ENCODE peak calls at places on chromosomes 16 and 17, in six cellular contexts. Y, I, R, W, E and Z are unnamed samples.

GRCh38 chr17:31321481-31321880 is at the start of gene EVI2A:
- DNase-seq in Y (peak; percentile 42), I (no peak), R (peak; percentile 53), W (no peak), E (peak; percentile 16), Z (peak; percentile 68)

GRCh38 chr16:50516401-50516800 is 31.8 kb upstream of the NKD1 start:
- DNase-seq in Y (no peak), I (no peak), R (no peak), W (no peak), E (no peak), Z (no peak)

GRCh38 chr17:50950002-50950877 is 84.1 kb upstream of the TOB1 start:
- DNase-seq in Y (peak; percentile 81), I (peak; percentile 48), R (no peak), W (peak; percentile 94), E (peak; percentile 77), Z (peak; percentile 66)

GRCh38 chr17:72297326-72298115 is 176.7 kb downstream of the SOX9 start:
- DNase-seq in Y (no peak), I (no peak), R (no peak), W (no peak), E (peak; percentile 14), Z (no peak)

GRCh38 chr17:2911035-2911754 is 115.0 kb downstream of the RAP1GAP2 start:
- DNase-seq in Y (no peak), I (peak; percentile 88), R (no peak), W (no peak), E (no peak), Z (no peak)

GRCh38 chr17:8360751-8361150 is 15.8 kb downstream of the KRABD2 start:
- DNase-seq in Y (no peak), I (no peak), R (no peak), W (no peak), E (no peak), Z (no peak)

GRCh38 chr17:5580367-5580766 is 3.9 kb downstream of the NLRP1 start:
- DNase-seq in Y (no peak), I (no peak), R (no peak), W (no peak), E (no peak), Z (no peak)

GRCh38 chr16:2897110-2897509 is 14.1 kb downstream of the FLYWCH2 start:
- DNase-seq in Y (no peak), I (no peak), R (no peak), W (no peak), E (no peak), Z (no peak)

GRCh38 chr17:41777579-41778188 is 8.8 kb downstream of the JUP start:
- DNase-seq in Y (peak; percentile 67), I (peak; percentile 60), R (no peak), W (peak; percentile 88), E (peak; percentile 89), Z (no peak)

GRCh38 chr17:38578229-38578628 is 27.5 kb downstream of the SRCIN1 start:
- DNase-seq in Y (no peak), I (no peak), R (no peak), W (no peak), E (no peak), Z (no peak)

GRCh38 chr17:20935740-20936139 is 107.1 kb downstream of the USP22 start:
- DNase-seq in Y (no peak), I (no peak), R (no peak), W (no peak), E (no peak), Z (no peak)

GRCh38 chr17:5793899-5794298 is 209.6 kb upstream of the NLRP1 start:
- DNase-seq in Y (no peak), I (peak; percentile 52), R (no peak), W (no peak), E (no peak), Z (peak; percentile 30)

GRCh38 chr17:41496803-41497484 is 7.2 kb upstream of the KRT36 start:
- DNase-seq in Y (peak; percentile 84), I (peak; percentile 47), R (peak; percentile 34), W (peak; percentile 55), E (peak; percentile 61), Z (peak; percentile 87)

GRCh38 chr17:21072623-21073278 is 29.9 kb upstream of the USP22 start:
- DNase-seq in Y (no peak), I (peak; percentile 81), R (no peak), W (no peak), E (no peak), Z (no peak)

GRCh38 chr17:77829871-77830799 is 128.4 kb upstream of the TNRC6C start:
- DNase-seq in Y (no peak), I (no peak), R (no peak), W (no peak), E (peak; percentile 86), Z (no peak)

GRCh38 chr17:82917656-82918345 is 78.0 kb upstream of the ZNF750 start:
- DNase-seq in Y (no peak), I (no peak), R (no peak), W (no peak), E (no peak), Z (no peak)

GRCh38 chr16:3026003-3026378 is 2.2 kb downstream of the THOC6 start:
- DNase-seq in Y (no peak), I (no peak), R (no peak), W (no peak), E (no peak), Z (no peak)

GRCh38 chr17:21170829-21171228 is 43.1 kb downstream of the TMEM11 start:
- DNase-seq in Y (no peak), I (no peak), R (no peak), W (peak; percentile 31), E (no peak), Z (no peak)

GRCh38 chr16:67164599-67165061 is at the start of gene HSF4:
- DNase-seq in Y (peak; percentile 79), I (no peak), R (no peak), W (peak; percentile 87), E (no peak), Z (no peak)

GRCh38 chr17:81567191-81567590 is 15.0 kb upstream of the FAAP100 start:
- DNase-seq in Y (no peak), I (no peak), R (no peak), W (no peak), E (no peak), Z (no peak)

GRCh38 chr17:45106101-45106500 is 26.2 kb downstream of the PLCD3 start:
- DNase-seq in Y (no peak), I (no peak), R (no peak), W (no peak), E (no peak), Z (no peak)

GRCh38 chr16:87621976-87622713 is 19.8 kb downstream of the JPH3 start:
- DNase-seq in Y (no peak), I (no peak), R (no peak), W (no peak), E (no peak), Z (no peak)

GRCh38 chr16:30077656-30078055 is 1.9 kb downstream of the PPP4C start:
- DNase-seq in Y (no peak), I (no peak), R (no peak), W (no peak), E (no peak), Z (no peak)

GRCh38 chr17:4934173-4934979 is 2.3 kb downstream of the GP1BA start:
- DNase-seq in Y (peak; percentile 65), I (no peak), R (no peak), W (no peak), E (no peak), Z (peak; percentile 38)

GRCh38 chr16:57192720-57193486 is 6.8 kb downstream of the RSPRY1 start:
- DNase-seq in Y (no peak), I (no peak), R (no peak), W (no peak), E (no peak), Z (no peak)

GRCh38 chr17:42054101-42054500 is 3.7 kb upstream of the C17orf113 start:
- DNase-seq in Y (no peak), I (no peak), R (no peak), W (no peak), E (no peak), Z (no peak)

GRCh38 chr16:80198995-80199299 is 341.8 kb upstream of the DYNLRB2 start:
- DNase-seq in Y (no peak), I (no peak), R (no peak), W (no peak), E (no peak), Z (no peak)

GRCh38 chr16:67504190-67505021 is 21.1 kb upstream of the AGRP start:
- DNase-seq in Y (peak; percentile 68), I (no peak), R (no peak), W (no peak), E (peak; percentile 54), Z (peak; percentile 53)

GRCh38 chr16:19330801-19331484 is 45.4 kb downstream of the CLEC19A start:
- DNase-seq in Y (no peak), I (no peak), R (no peak), W (peak; percentile 45), E (no peak), Z (no peak)

GRCh38 chr16:50553182-50553710 is 5.0 kb downstream of the NKD1 start:
- DNase-seq in Y (no peak), I (peak; percentile 24), R (no peak), W (no peak), E (no peak), Z (no peak)